ENCODE peak calls at places on chromosomes 11 and 22, in four cellular contexts. Y is NCI-H187, A is kidney tubule cell, J is heart left ventricle. C is an unnamed sample.

GRCh38 chr22:48665286-48666010 is 1162.2 kb downstream of the BRD1 start:
- DNase-seq in Y (no peak), A (no peak), J (peak; percentile 34), C (no peak)

GRCh38 chr11:62399868-62400245 is 19.0 kb upstream of the SCGB1A1 start:
- DNase-seq in Y (no peak), A (no peak), J (no peak), C (no peak)

GRCh38 chr11:65060913-65061408 is 2.6 kb upstream of the NAALADL1 start:
- DNase-seq in Y (no peak), A (no peak), J (no peak), C (no peak)

GRCh38 chr22:48829908-48830307 is 997.8 kb downstream of the BRD1 start:
- DNase-seq in Y (no peak), A (no peak), J (no peak), C (no peak)

GRCh38 chr22:39236321-39237275 is 8.2 kb downstream of the PDGFB start:
- DNase-seq in Y (peak; percentile 51), A (no peak), J (peak; percentile 79), C (peak; percentile 78)

GRCh38 chr22:29478326-29479276 is 1.4 kb upstream of the NEFH start:
- DNase-seq in Y (no peak), A (no peak), J (no peak), C (peak; percentile 41)

GRCh38 chr22:36056980-36057379 is 28.4 kb upstream of the RBFOX2 start:
- DNase-seq in Y (no peak), A (peak; percentile 57), J (no peak), C (no peak)

GRCh38 chr11:120985718-120986569 is 38.0 kb upstream of the TBCEL start:
- DNase-seq in Y (no peak), A (peak; percentile 54), J (peak; percentile 76), C (peak; percentile 47)

GRCh38 chr11:119964136-119965025 is 173.5 kb downstream of the TRIM29 start:
- DNase-seq in Y (no peak), A (no peak), J (no peak), C (no peak)

C was measured in hepatic stellate cell.